ENCODE peak calls at places on chromosomes 7 and 10, in six cellular contexts. One of them, this sample, is unnamed.

GRCh38 chr7:11168622-11169170 is 195.0 kb downstream of the PHF14 start:
- DNase-seq in PC-3: no peak
- DNase-seq in GM23248: no peak
- DNase-seq in SK-N-SH: no peak
- DNase-seq in GM23338: no peak
- DNase-seq in neural progenitor cell: no peak
- DNase-seq in this sample: no peak

GRCh38 chr10:122142652-122143237 is 128.4 kb upstream of the BTBD16 start:
- DNase-seq in SK-N-SH: peak
- DNase-seq in neural progenitor cell: peak
- DNase-seq in PC-3: peak
- DNase-seq in GM23338: peak
- DNase-seq in GM23248: no peak
- DNase-seq in this sample: no peak

GRCh38 chr10:72126184-72126871 is 38.0 kb upstream of the SPOCK2 start:
- DNase-seq in neural progenitor cell: peak
- DNase-seq in GM23248: peak
- DNase-seq in SK-N-SH: peak
- DNase-seq in PC-3: peak
- DNase-seq in GM23338: peak
- DNase-seq in this sample: peak

GRCh38 chr7:45881759-45882464 is 6.4 kb upstream of the IGFBP1 start:
- DNase-seq in GM23338: no peak
- DNase-seq in neural progenitor cell: no peak
- DNase-seq in GM23248: peak
- DNase-seq in PC-3: no peak
- DNase-seq in SK-N-SH: no peak
- DNase-seq in this sample: peak

GRCh38 chr10:30433779-30434272 is at the start of gene MAP3K8:
- DNase-seq in neural progenitor cell: peak
- DNase-seq in SK-N-SH: peak
- DNase-seq in GM23248: peak
- DNase-seq in PC-3: peak
- DNase-seq in GM23338: peak
- DNase-seq in this sample: peak

GRCh38 chr7:66682350-66683093 is 53.8 kb downstream of the KCTD7 start:
- DNase-seq in neural progenitor cell: peak
- DNase-seq in SK-N-SH: peak
- DNase-seq in GM23248: peak
- DNase-seq in GM23338: peak
- DNase-seq in PC-3: peak
- DNase-seq in this sample: no peak

GRCh38 chr7:17781491-17782215 is 158.6 kb downstream of the SNX13 start:
- DNase-seq in GM23248: peak
- DNase-seq in SK-N-SH: no peak
- DNase-seq in neural progenitor cell: no peak
- DNase-seq in GM23338: no peak
- DNase-seq in PC-3: peak
- DNase-seq in this sample: no peak

GRCh38 chr7:142176901-142177300 is 65.4 kb downstream of the MGAM2 start:
- DNase-seq in GM23338: no peak
- DNase-seq in SK-N-SH: no peak
- DNase-seq in neural progenitor cell: no peak
- DNase-seq in GM23248: no peak
- DNase-seq in PC-3: no peak
- DNase-seq in this sample: no peak

GRCh38 chr10:35191523-35191922 is 64.9 kb downstream of the CREM start:
- DNase-seq in GM23338: no peak
- DNase-seq in SK-N-SH: no peak
- DNase-seq in neural progenitor cell: no peak
- DNase-seq in GM23248: peak
- DNase-seq in PC-3: no peak
- DNase-seq in this sample: no peak

GRCh38 chr7:100591596-100591995 is 5.5 kb downstream of the FBXO24 start:
- DNase-seq in GM23338: no peak
- DNase-seq in neural progenitor cell: no peak
- DNase-seq in SK-N-SH: no peak
- DNase-seq in GM23248: no peak
- DNase-seq in PC-3: no peak
- DNase-seq in this sample: no peak

GRCh38 chr10:71981024-71981867 is 17.1 kb downstream of the CHST3 start:
- DNase-seq in neural progenitor cell: peak
- DNase-seq in PC-3: no peak
- DNase-seq in SK-N-SH: peak
- DNase-seq in GM23338: no peak
- DNase-seq in GM23248: peak
- DNase-seq in this sample: no peak

GRCh38 chr10:118629211-118629610 is 33.8 kb upstream of the PRLHR start:
- DNase-seq in GM23248: peak
- DNase-seq in SK-N-SH: no peak
- DNase-seq in PC-3: no peak
- DNase-seq in GM23338: no peak
- DNase-seq in neural progenitor cell: no peak
- DNase-seq in this sample: no peak

GRCh38 chr7:148802101-148802493 is 82.0 kb downstream of the EZH2 start:
- DNase-seq in neural progenitor cell: no peak
- DNase-seq in PC-3: no peak
- DNase-seq in GM23248: no peak
- DNase-seq in SK-N-SH: no peak
- DNase-seq in GM23338: no peak
- DNase-seq in this sample: no peak

GRCh38 chr7:98788921-98789320 is 80.9 kb downstream of the TMEM130 start:
- DNase-seq in GM23338: no peak
- DNase-seq in neural progenitor cell: no peak
- DNase-seq in PC-3: no peak
- DNase-seq in SK-N-SH: no peak
- DNase-seq in GM23248: peak
- DNase-seq in this sample: no peak

GRCh38 chr10:79063661-79064490 is 4.9 kb upstream of the ZMIZ1 start:
- DNase-seq in PC-3: no peak
- DNase-seq in GM23248: no peak
- DNase-seq in GM23338: no peak
- DNase-seq in SK-N-SH: no peak
- DNase-seq in neural progenitor cell: no peak
- DNase-seq in this sample: no peak

GRCh38 chr10:132421377-132422168 is 24.6 kb downstream of the PWWP2B start:
- DNase-seq in GM23248: peak
- DNase-seq in SK-N-SH: peak
- DNase-seq in PC-3: peak
- DNase-seq in GM23338: no peak
- DNase-seq in neural progenitor cell: peak
- DNase-seq in this sample: peak

GRCh38 chr10:17454181-17454800 is at the start of gene ST8SIA6:
- DNase-seq in GM23338: peak
- DNase-seq in neural progenitor cell: peak
- DNase-seq in PC-3: peak
- DNase-seq in GM23248: peak
- DNase-seq in SK-N-SH: peak
- DNase-seq in this sample: peak

GRCh38 chr10:3095373-3096139 is 28.2 kb downstream of the PFKP start:
- DNase-seq in PC-3: peak
- DNase-seq in GM23338: no peak
- DNase-seq in GM23248: peak
- DNase-seq in neural progenitor cell: no peak
- DNase-seq in SK-N-SH: no peak
- DNase-seq in this sample: peak

GRCh38 chr10:77104459-77104980 is 533.1 kb downstream of the KCNMA1 start:
- DNase-seq in PC-3: peak
- DNase-seq in GM23248: peak
- DNase-seq in SK-N-SH: no peak
- DNase-seq in GM23338: no peak
- DNase-seq in neural progenitor cell: no peak
- DNase-seq in this sample: no peak

GRCh38 chr10:22333167-22333566 is 12.1 kb upstream of the SPAG6 start:
- DNase-seq in neural progenitor cell: no peak
- DNase-seq in GM23338: no peak
- DNase-seq in GM23248: no peak
- DNase-seq in PC-3: no peak
- DNase-seq in SK-N-SH: no peak
- DNase-seq in this sample: no peak

GRCh38 chr7:137026176-137026500 is 157.7 kb downstream of the CHRM2 start:
- DNase-seq in GM23338: no peak
- DNase-seq in SK-N-SH: no peak
- DNase-seq in GM23248: no peak
- DNase-seq in neural progenitor cell: no peak
- DNase-seq in PC-3: no peak
- DNase-seq in this sample: no peak

GRCh38 chr7:5396542-5396941 is 27.1 kb downstream of the TNRC18 start:
- DNase-seq in PC-3: peak
- DNase-seq in neural progenitor cell: no peak
- DNase-seq in GM23248: peak
- DNase-seq in GM23338: no peak
- DNase-seq in SK-N-SH: peak
- DNase-seq in this sample: no peak

GRCh38 chr7:48312151-48312550 is 140.9 kb downstream of the ABCA13 start:
- DNase-seq in SK-N-SH: no peak
- DNase-seq in PC-3: no peak
- DNase-seq in neural progenitor cell: no peak
- DNase-seq in GM23338: no peak
- DNase-seq in GM23248: peak
- DNase-seq in this sample: no peak

GRCh38 chr7:151315038-151315655 is 26.5 kb upstream of the NUB1 start:
- DNase-seq in GM23338: peak
- DNase-seq in SK-N-SH: peak
- DNase-seq in GM23248: peak
- DNase-seq in neural progenitor cell: peak
- DNase-seq in PC-3: peak
- DNase-seq in this sample: peak

GRCh38 chr10:17616403-17617030 is 657 bp downstream of the HACD1 start:
- DNase-seq in GM23338: peak
- DNase-seq in SK-N-SH: peak
- DNase-seq in PC-3: peak
- DNase-seq in neural progenitor cell: peak
- DNase-seq in GM23248: peak
- DNase-seq in this sample: peak

GRCh38 chr10:36018996-36019395 is 376.9 kb upstream of the FZD8 start:
- DNase-seq in neural progenitor cell: no peak
- DNase-seq in PC-3: no peak
- DNase-seq in GM23248: no peak
- DNase-seq in SK-N-SH: no peak
- DNase-seq in GM23338: peak
- DNase-seq in this sample: no peak

GRCh38 chr7:105178177-105178576 is 164.2 kb downstream of the KMT2E start:
- DNase-seq in PC-3: no peak
- DNase-seq in neural progenitor cell: no peak
- DNase-seq in GM23338: no peak
- DNase-seq in SK-N-SH: no peak
- DNase-seq in GM23248: no peak
- DNase-seq in this sample: no peak

GRCh38 chr7:28768577-28769147 is 189.5 kb downstream of the TRIL start:
- DNase-seq in GM23338: no peak
- DNase-seq in GM23248: peak
- DNase-seq in neural progenitor cell: no peak
- DNase-seq in SK-N-SH: no peak
- DNase-seq in PC-3: peak
- DNase-seq in this sample: no peak

GRCh38 chr10:77279207-77279606 is 358.4 kb downstream of the KCNMA1 start:
- DNase-seq in neural progenitor cell: no peak
- DNase-seq in GM23248: peak
- DNase-seq in PC-3: no peak
- DNase-seq in GM23338: no peak
- DNase-seq in SK-N-SH: no peak
- DNase-seq in this sample: no peak

DNA sequence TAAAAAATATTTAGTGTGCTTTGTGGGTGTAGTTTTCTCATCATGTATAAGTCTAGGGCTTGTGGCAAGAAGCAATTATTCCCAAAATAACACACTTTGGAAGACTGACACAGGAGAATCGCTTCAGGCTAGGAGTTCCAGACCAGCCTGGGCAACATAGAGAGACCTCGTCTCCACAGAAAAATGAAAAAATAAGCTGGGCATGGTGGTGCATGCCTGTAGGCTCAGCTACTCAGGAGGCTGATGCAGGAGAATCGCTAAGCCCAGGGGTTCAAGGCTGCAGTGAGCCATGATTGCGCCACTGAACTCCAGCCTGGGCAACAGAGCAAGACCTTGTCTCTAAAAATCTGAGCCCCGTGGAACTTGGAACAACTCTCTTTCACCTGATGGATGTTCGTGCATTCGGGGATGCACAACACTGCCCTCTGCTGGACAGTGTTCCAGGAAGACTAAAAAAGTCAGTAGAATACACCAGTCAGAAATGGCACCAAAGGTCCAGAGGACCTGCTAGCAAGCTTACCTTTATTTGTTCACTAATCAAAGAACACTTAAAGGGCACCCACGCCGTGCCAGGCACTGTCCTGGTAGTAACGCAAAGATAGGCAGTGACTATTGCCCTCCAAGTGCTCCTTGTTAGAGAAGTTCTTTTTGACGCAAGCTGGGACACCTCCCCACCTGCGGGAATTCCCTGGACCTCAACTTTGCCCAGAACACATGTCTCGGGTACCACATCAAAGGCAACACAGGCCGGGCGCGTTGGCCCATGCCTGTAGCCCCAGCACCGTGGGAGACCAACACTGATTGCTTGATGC is 81.9 kb upstream of the CALN1 start:
- DNase-seq in GM23338: peak
- DNase-seq in SK-N-SH: peak
- DNase-seq in PC-3: peak
- DNase-seq in GM23248: peak
- DNase-seq in neural progenitor cell: peak
- DNase-seq in this sample: peak
- H2AFZ ChIP-seq in GM23338: no peak
- H2AFZ ChIP-seq in SK-N-SH: no peak
- H2AFZ ChIP-seq in PC-3: no peak
- H2AFZ ChIP-seq in GM23248: no peak
- H2AFZ ChIP-seq in neural progenitor cell: no peak
- H2AFZ ChIP-seq in this sample: no peak

GRCh38 chr7:115292381-115292780 is 370.5 kb downstream of the MDFIC start:
- DNase-seq in PC-3: no peak
- DNase-seq in GM23248: peak
- DNase-seq in GM23338: no peak
- DNase-seq in neural progenitor cell: no peak
- DNase-seq in SK-N-SH: no peak
- DNase-seq in this sample: no peak
- TF ChIP-seq EZH2phosphoT487 in PC-3: no peak
- TF ChIP-seq EZH2phosphoT487 in GM23248: no peak
- TF ChIP-seq EZH2phosphoT487 in GM23338: no peak
- TF ChIP-seq EZH2phosphoT487 in neural progenitor cell: no peak
- TF ChIP-seq EZH2phosphoT487 in SK-N-SH: no peak
- TF ChIP-seq EZH2phosphoT487 in this sample: no peak

GRCh38 chr10:126391162-126391880 is 3.0 kb upstream of the ADAM12 start:
- DNase-seq in GM23338: no peak
- DNase-seq in SK-N-SH: peak
- DNase-seq in PC-3: no peak
- DNase-seq in GM23248: peak
- DNase-seq in neural progenitor cell: no peak
- DNase-seq in this sample: peak
- H2AFZ ChIP-seq in GM23338: peak
- H2AFZ ChIP-seq in SK-N-SH: no peak
- H2AFZ ChIP-seq in PC-3: no peak
- H2AFZ ChIP-seq in GM23248: peak
- H2AFZ ChIP-seq in neural progenitor cell: no peak
- H2AFZ ChIP-seq in this sample: no peak

DNA sequence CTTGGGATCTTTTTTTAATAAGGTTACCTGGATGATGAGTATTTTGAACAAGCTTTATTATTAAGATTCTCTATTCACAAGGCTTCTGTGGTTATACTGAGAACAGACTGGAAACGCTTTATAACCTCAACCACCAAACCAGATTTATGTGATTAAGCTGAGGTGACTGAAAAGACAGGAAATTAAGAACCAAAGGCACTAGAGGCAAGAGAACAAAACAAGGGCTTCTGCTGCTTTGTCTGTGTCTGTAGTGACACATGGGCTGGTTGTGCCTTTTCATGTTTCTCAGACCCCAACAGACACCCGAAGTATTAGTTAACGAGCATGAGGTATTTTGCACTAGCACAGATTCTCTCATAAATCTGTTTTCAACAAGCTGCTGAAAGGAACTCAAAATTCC is 64.4 kb downstream of the RAPGEF5 start:
- DNase-seq in GM23248: no peak
- DNase-seq in GM23338: no peak
- DNase-seq in SK-N-SH: no peak
- DNase-seq in PC-3: no peak
- DNase-seq in neural progenitor cell: peak
- DNase-seq in this sample: no peak
- TF ChIP-seq EZH2phosphoT487 in GM23248: no peak
- TF ChIP-seq EZH2phosphoT487 in GM23338: no peak
- TF ChIP-seq EZH2phosphoT487 in SK-N-SH: no peak
- TF ChIP-seq EZH2phosphoT487 in PC-3: no peak
- TF ChIP-seq EZH2phosphoT487 in neural progenitor cell: no peak
- TF ChIP-seq EZH2phosphoT487 in this sample: no peak